ENCODE peak calls at places on chromosomes 3 and 15, in six cellular contexts. Y is cardiac muscle cell, K is lung, O is spleen, T is neural progenitor cell, A is brain microvascular endothelial cell. U is an unnamed sample.

GRCh38 chr3:185308126-185308754 is 54.4 kb upstream of the EHHADH start:
- DNase-seq in Y (peak; percentile 56), K (peak; percentile 60), O (no peak), T (peak; percentile 79), A (peak; percentile 77), U (peak; percentile 56)

GRCh38 chr15:91099616-91100560 is at the start of gene SV2B:
- DNase-seq in Y (peak; percentile 66), K (no peak), O (peak; percentile 80), T (peak; percentile 83), A (peak; percentile 35), U (peak; percentile 24)

GRCh38 chr15:36428102-36428845 is 151.2 kb upstream of the CDIN1 start:
- DNase-seq in Y (no peak), K (no peak), O (no peak), T (no peak), A (peak; percentile 99), U (peak; percentile 74)

GRCh38 chr3:136750209-136750921 is 1.8 kb downstream of the STAG1 start:
- DNase-seq in Y (peak; percentile 6), K (no peak), O (no peak), T (no peak), A (no peak), U (no peak)

GRCh38 chr3:142987080-142987700 is 14.2 kb upstream of the U2SURP start:
- DNase-seq in Y (peak; percentile 57), K (no peak), O (no peak), T (peak; percentile 32), A (peak; percentile 10), U (no peak)

GRCh38 chr3:140050977-140051957 is 116.3 kb downstream of the CLSTN2 start:
- DNase-seq in Y (peak; percentile 27), K (no peak), O (no peak), T (peak; percentile 24), A (no peak), U (peak; percentile 74)

GRCh38 chr3:11820540-11821041 is 26.1 kb downstream of the TAMM41 start:
- DNase-seq in Y (peak; percentile 37), K (no peak), O (no peak), T (no peak), A (peak; percentile 12), U (no peak)

GRCh38 chr15:70200511-70200991 is 102.8 kb upstream of the TLE3 start:
- DNase-seq in Y (no peak), K (no peak), O (peak; percentile 51), T (no peak), A (no peak), U (no peak)

GRCh38 chr3:105349988-105350387 is 16.7 kb upstream of the ALCAM start:
- DNase-seq in Y (no peak), K (no peak), O (no peak), T (peak; percentile 16), A (no peak), U (peak; percentile 26)

GRCh38 chr3:36656873-36657272 is 107.5 kb downstream of the DCLK3 start:
- DNase-seq in Y (no peak), K (no peak), O (no peak), T (no peak), A (no peak), U (no peak)

GRCh38 chr3:135867911-135868310 is 97.6 kb upstream of the PPP2R3A start:
- DNase-seq in Y (no peak), K (no peak), O (no peak), T (no peak), A (no peak), U (no peak)

GRCh38 chr15:63091679-63092078 is 30.0 kb upstream of the LACTB start:
- DNase-seq in Y (no peak), K (no peak), O (no peak), T (no peak), A (no peak), U (no peak)

GRCh38 chr3:87309601-87310000 is 33.2 kb upstream of the POU1F1 start:
- DNase-seq in Y (no peak), K (no peak), O (no peak), T (no peak), A (no peak), U (no peak)

GRCh38 chr3:72490688-72491430 is 357.4 kb downstream of the SHQ1 start:
- DNase-seq in Y (no peak), K (no peak), O (no peak), T (peak; percentile 39), A (no peak), U (no peak)

GRCh38 chr3:138460536-138461205 is 26.3 kb downstream of the ESYT3 start:
- DNase-seq in Y (no peak), K (no peak), O (no peak), T (no peak), A (no peak), U (no peak)

GRCh38 chr15:39579487-39580116 is 1.3 kb upstream of the THBS1 start:
- DNase-seq in Y (peak; percentile 92), K (peak; percentile 80), O (no peak), T (peak; percentile 87), A (peak; percentile 90), U (no peak)

GRCh38 chr3:30913176-30913575 is 18.7 kb upstream of the GADL1 start:
- DNase-seq in Y (no peak), K (no peak), O (no peak), T (no peak), A (peak; percentile 24), U (no peak)

GRCh38 chr3:56955551-56956131 is 104.8 kb upstream of the SPATA12 start:
- DNase-seq in Y (no peak), K (no peak), O (no peak), T (no peak), A (no peak), U (no peak)

GRCh38 chr3:81326245-81326644 is 435.2 kb downstream of the GBE1 start:
- DNase-seq in Y (no peak), K (no peak), O (no peak), T (no peak), A (no peak), U (no peak)

GRCh38 chr3:40878464-40878905 is 320.8 kb upstream of the CTNNB1 start:
- DNase-seq in Y (peak; percentile 19), K (no peak), O (no peak), T (no peak), A (no peak), U (no peak)

GRCh38 chr3:15268033-15268631 is 62.1 kb downstream of the CAPN7 start:
- DNase-seq in Y (peak; percentile 91), K (peak; percentile 89), O (peak; percentile 95), T (peak; percentile 92), A (peak; percentile 82), U (peak; percentile 81)

GRCh38 chr15:38930851-38931572 is 366.4 kb upstream of the RASGRP1 start:
- DNase-seq in Y (no peak), K (no peak), O (no peak), T (no peak), A (no peak), U (no peak)

DNA sequence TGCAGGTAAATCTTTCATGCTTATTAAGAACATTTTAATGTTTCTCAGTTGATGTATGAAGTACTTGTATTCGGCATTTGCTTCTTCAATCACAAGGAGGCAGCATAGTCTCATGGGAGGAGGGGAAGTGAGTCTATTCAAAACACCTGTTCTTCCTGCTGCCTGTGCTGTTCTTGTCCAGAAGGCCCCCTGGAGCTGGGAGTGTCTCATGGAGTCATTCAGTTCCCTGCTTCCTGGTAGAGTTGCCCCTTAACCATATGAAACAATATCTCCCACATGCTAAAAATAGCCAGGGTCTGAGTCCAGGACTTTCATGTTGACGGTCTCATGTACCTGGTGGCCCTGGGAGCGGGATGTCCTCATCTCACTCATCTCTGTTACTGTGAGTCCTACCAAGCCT is 15.5 kb upstream of the PPP1R2 start:
- DNase-seq in Y (peak; percentile 63), K (no peak), O (no peak), T (peak; percentile 58), A (peak; percentile 11), U (no peak)
- TF ChIP-seq CTCF in Y (peak; percentile 48), K (peak; percentile 24), O (peak; percentile 52), T (peak; percentile 59), A (peak; percentile 50), U (peak; percentile 53)

DNA sequence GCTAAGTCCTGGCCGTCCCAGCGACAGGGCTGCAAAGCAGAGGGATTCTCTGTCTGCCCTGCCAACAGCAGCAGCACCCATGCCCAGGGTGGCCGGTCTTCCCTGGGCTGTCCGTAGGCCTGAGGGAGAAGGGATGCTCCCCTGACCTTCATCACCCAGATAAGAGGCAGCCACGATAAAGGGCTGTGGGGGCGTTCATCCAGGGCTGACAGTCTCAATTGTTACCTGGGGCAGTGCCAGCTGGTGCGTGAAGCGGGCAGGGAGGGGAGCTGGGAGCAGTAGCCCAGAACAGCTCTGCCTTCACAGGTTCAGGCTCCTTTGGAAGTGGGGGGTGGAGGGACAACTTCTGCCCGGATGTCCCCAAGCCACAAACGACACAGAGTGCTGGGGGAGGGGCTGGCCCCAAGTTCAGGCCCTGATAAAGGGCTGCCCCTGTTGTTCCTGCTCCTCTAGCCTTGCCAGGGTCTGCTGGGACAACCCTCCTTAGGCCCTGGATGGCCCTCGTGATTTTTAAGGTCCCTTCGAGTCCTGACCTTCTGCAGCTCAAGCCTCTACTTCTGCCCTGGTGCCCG is 94.7 kb downstream of the RAB11A start:
- DNase-seq in Y (no peak), K (no peak), O (peak; percentile 21), T (no peak), A (no peak), U (no peak)
- H3K4me3 ChIP-seq in Y (no peak overlapping the region), K (no peak overlapping the region), O (no peak overlapping the region), T (no peak overlapping the region), A (no peak overlapping the region), U (no peak overlapping the region)

GRCh38 chr3:10116928-10117327 is 1.5 kb downstream of the BRK1 start:
- DNase-seq in Y (no peak), K (no peak), O (no peak), T (no peak), A (no peak), U (no peak)
- H3K36me3 ChIP-seq in Y (no peaks in the 10 kb centered on the region), K (no peaks in the 10 kb centered on the region), O (no peaks in the 10 kb centered on the region), T (no peaks in the 10 kb centered on the region), A (peaks cover 2% of the 10 kb centered on the region), U (no peaks in the 10 kb centered on the region)

DNA sequence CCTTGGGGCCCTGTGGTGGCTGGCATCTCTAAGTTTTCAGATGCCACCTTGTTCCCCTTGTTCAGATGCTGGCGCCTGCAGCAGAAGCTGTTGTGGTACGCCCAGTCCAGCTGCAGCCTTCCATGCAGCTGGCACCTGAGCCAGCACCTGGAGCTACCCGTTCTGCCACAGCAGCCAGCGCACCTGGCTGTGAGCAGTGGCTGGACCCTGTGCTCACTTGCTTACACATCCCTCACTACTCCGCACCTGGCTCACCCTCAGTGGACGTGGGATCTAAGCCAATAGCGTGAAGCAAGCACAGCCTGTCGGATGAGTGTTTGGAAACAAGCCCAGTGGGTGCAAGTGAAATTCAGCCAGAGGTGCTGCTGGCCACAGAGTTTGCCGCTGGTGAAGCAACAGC is 607.5 kb upstream of the BCHE start:
- DNase-seq in Y (no peak), K (no peak), O (peak; percentile 64), T (no peak), A (no peak), U (no peak)
- TF ChIP-seq CTCF in Y (no peak), K (no peak), O (no peak), T (no peak), A (no peak), U (no peak)

DNA sequence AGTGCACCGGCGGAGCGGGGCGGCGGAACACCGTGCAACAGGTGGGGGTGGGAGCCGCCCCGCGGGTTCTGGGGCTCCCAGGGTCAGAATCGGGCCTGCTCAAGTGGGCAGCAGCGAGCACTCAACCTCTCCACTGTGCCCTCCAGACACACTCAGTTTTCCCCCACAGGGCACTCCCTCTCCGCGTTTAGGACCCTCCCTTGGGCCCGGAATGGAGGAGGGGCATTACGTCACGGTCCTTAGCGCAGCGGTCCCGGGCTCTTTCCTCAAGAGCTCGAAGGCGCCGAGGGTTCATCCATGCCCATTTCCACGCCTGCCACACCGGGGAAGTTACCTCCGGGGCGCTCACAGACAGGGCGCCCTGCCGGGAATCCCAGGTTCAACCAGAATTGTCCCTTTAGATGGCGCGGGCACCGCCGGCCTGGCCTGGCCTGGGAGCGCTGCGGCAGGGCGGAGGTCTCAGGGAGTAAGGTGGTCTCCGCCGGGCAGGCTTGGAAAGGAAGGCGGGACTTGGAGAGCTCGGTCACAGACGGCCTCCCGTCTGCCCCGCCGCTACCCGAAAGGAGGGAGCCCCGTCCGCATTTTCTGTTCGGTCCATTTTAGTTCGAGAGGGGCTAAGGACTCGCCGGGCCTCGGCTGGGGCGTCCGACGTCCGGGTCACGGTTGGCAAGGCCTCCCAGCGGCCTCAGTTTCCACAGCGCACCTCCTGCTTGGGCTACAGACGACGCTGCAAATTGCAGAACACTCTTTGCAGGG is 5.1 kb downstream of the RNU6-1 start:
- DNase-seq in Y (no peak), K (no peak), O (peak; percentile 78), T (peak; percentile 72), A (no peak), U (no peak)
- H3K4me3 ChIP-seq in Y (peak overlapping the region; percentile 10), K (peak overlapping the region; percentile 24), O (peak overlapping the region; percentile 24), T (peak overlapping the region; percentile 56), A (peak overlapping the region; percentile 3), U (peak overlapping the region; percentile 42)

U was measured in BE2C.